ENCODE peak calls at places on chromosomes 3 and 15, in five cellular contexts. E is kidney, W is mucosa of gallbladder, L is iris pigment epithelial cell, I is neural crest cell. O is an unnamed sample.

GRCh38 chr3:39101022-39101689 is 6.3 kb downstream of the GORASP1 start:
- DNase-seq in W (no peak), E (no peak), I (no peak), L (peak), O (no peak)

GRCh38 chr3:104977719-104978118 is 389.0 kb upstream of the ALCAM start:
- DNase-seq in E (no peak), L (no peak), W (no peak), I (no peak), O (no peak)

GRCh38 chr3:133538154-133538553 is 35.3 kb upstream of the CDV3 start:
- DNase-seq in I (no peak), E (no peak), W (no peak), L (no peak), O (no peak)

GRCh38 chr3:57706462-57706861 is 13.6 kb upstream of the DENND6A start:
- DNase-seq in W (peak), E (no peak), L (peak), I (no peak), O (no peak)

GRCh38 chr15:37452498-37452897 is 352.1 kb upstream of the MEIS2 start:
- DNase-seq in E (no peak), I (no peak), L (no peak), W (no peak), O (no peak)

GRCh38 chr15:84681822-84682221 is 23.8 kb upstream of the NMB start:
- DNase-seq in I (no peak), W (no peak), E (no peak), L (peak), O (no peak)

GRCh38 chr3:151085227-151085888 is at the start of gene MED12L:
- DNase-seq in L (peak), I (peak), W (peak), E (peak), O (peak)

GRCh38 chr3:56422316-56422715 is 46.0 kb downstream of the ERC2 start:
- DNase-seq in E (no peak), L (no peak), I (no peak), W (no peak), O (no peak)

GRCh38 chr3:16449369-16449768 is 64.1 kb downstream of the RFTN1 start:
- DNase-seq in I (no peak), E (no peak), W (no peak), L (peak), O (no peak)

GRCh38 chr15:66489179-66489791 is 8.3 kb downstream of the SNAPC5 start:
- DNase-seq in I (no peak), W (no peak), E (no peak), L (no peak), O (no peak)

GRCh38 chr3:15606434-15606891 is 4.9 kb downstream of the BTD start:
- DNase-seq in W (peak), I (no peak), E (no peak), L (peak), O (no peak)

GRCh38 chr15:100597862-100598261 is 4.1 kb downstream of the LINS1 start:
- DNase-seq in I (no peak), E (no peak), W (no peak), L (no peak), O (no peak)

GRCh38 chr3:64747682-64748081 is 59.9 kb upstream of the ADAMTS9 start:
- DNase-seq in I (no peak), E (no peak), L (no peak), W (no peak), O (no peak)

GRCh38 chr3:158460929-158461328 is 110.1 kb upstream of the MLF1 start:
- DNase-seq in W (no peak), L (no peak), I (no peak), E (no peak), O (no peak)

GRCh38 chr15:58522391-58522790 is 90.6 kb downstream of the LIPC start:
- DNase-seq in L (no peak), W (no peak), I (no peak), E (no peak), O (no peak)

O was measured in upper lobe of right lung.